ENCODE peak calls at places on chromosomes 5 and 9, in four cellular contexts. D is activated naive CD8-positive, alpha-beta T cell treated with anti-CD3 and anti-CD28 coated beads, Interleukin-2, amount 50 U/mL, for 24 hours; C is T follicular helper cell; R is lower leg skin. X is an unnamed sample.

GRCh38 chr5:5558593-5558992 is 136.1 kb downstream of the ICE1 start:
- DNase-seq in R (no peak), C (no peak), D (no peak), X (no peak)

GRCh38 chr5:75523275-75523674 is 11.6 kb downstream of the POLK start:
- DNase-seq in R (no peak), C (no peak), D (no peak), X (no peak)

GRCh38 chr9:5013379-5013778 is 28.3 kb downstream of the JAK2 start:
- DNase-seq in C (no peak), D (no peak), R (peak), X (no peak)

GRCh38 chr5:98928802-98929122 is at the start of gene CHD1:
- DNase-seq in R (peak), D (peak), C (peak), X (peak)

GRCh38 chr9:137575725-137576411 is 2.9 kb downstream of the DPH7 start:
- DNase-seq in D (no peak), R (no peak), C (no peak), X (no peak)

GRCh38 chr5:111673896-111674626 is 82.9 kb downstream of the NREP start:
- DNase-seq in D (no peak), C (no peak), R (no peak), X (no peak)

GRCh38 chr9:3528466-3528865 is 2.7 kb upstream of the RFX3 start:
- DNase-seq in R (no peak), C (peak), D (peak), X (no peak)

GRCh38 chr9:134364391-134365114 is 38.3 kb downstream of the RXRA start:
- DNase-seq in C (no peak), D (no peak), R (no peak), X (no peak)

GRCh38 chr5:149804478-149805450 is 74.7 kb downstream of the PPARGC1B start:
- DNase-seq in C (no peak), R (no peak), D (no peak), X (no peak)

GRCh38 chr9:97997330-97998276 is 14.5 kb downstream of the ANP32B start:
- DNase-seq in R (no peak), C (no peak), D (no peak), X (no peak)

GRCh38 chr9:29390859-29391258 is 1817.6 kb upstream of the C9orf72 start:
- DNase-seq in R (no peak), C (no peak), D (no peak), X (no peak)

GRCh38 chr5:127832057-127832456 is 128.9 kb downstream of the CCDC192 start:
- DNase-seq in R (no peak), D (no peak), C (no peak), X (no peak)

GRCh38 chr9:130651752-130652151 is 12.6 kb upstream of the PRDM12 start:
- DNase-seq in D (no peak), R (no peak), C (no peak), X (no peak)

GRCh38 chr5:4941957-4942830 is 197.9 kb upstream of the ADAMTS16 start:
- DNase-seq in C (no peak), R (no peak), D (peak), X (no peak)

GRCh38 chr5:6342689-6343315 is 35.5 kb downstream of the MED10 start:
- DNase-seq in C (no peak), R (no peak), D (no peak), X (no peak)

GRCh38 chr5:179251276-179251969 is 93.8 kb downstream of the ADAMTS2 start:
- DNase-seq in D (no peak), R (no peak), C (no peak), X (no peak)

GRCh38 chr5:80246995-80247729 is 8.7 kb downstream of the SERINC5 start:
- DNase-seq in D (no peak), C (peak), R (peak), X (no peak)

GRCh38 chr9:133569891-133570651 is 35.6 kb downstream of the ADAMTSL2 start:
- DNase-seq in R (no peak), D (no peak), C (no peak), X (no peak)

GRCh38 chr9:133874061-133874638 is 118.0 kb downstream of the VAV2 start:
- DNase-seq in D (no peak), R (peak), C (no peak), X (no peak)

GRCh38 chr5:168591302-168592013 is 12.3 kb upstream of the PANK3 start:
- DNase-seq in D (no peak), R (no peak), C (no peak), X (no peak)

GRCh38 chr5:131109540-131110255 is 55.4 kb downstream of the HINT1 start:
- DNase-seq in C (no peak), D (peak), R (no peak), X (no peak)

GRCh38 chr9:107881625-107882300 is 392.2 kb upstream of the KLF4 start:
- DNase-seq in R (no peak), D (no peak), C (no peak), X (no peak)

GRCh38 chr5:171395042-171395441 is 7.4 kb downstream of the NPM1 start:
- DNase-seq in C (no peak), R (no peak), D (no peak), X (no peak)

GRCh38 chr5:10501554-10502075 is 59.9 kb downstream of the ROPN1L start:
- DNase-seq in C (no peak), R (no peak), D (no peak), X (no peak)

GRCh38 chr5:93246093-93246855 is 334.7 kb downstream of the NR2F1-AS1 start:
- DNase-seq in D (no peak), C (no peak), R (no peak), X (no peak)

GRCh38 chr9:110016340-110016739 is 191.6 kb downstream of the C9orf152 start:
- DNase-seq in R (no peak), C (no peak), D (no peak), X (no peak)

GRCh38 chr9:126420148-126420547 is 93.5 kb downstream of the MVB12B start:
- DNase-seq in R (no peak), D (no peak), C (no peak), X (no peak)

GRCh38 chr5:20683241-20683940 is 695.4 kb upstream of the CDH18 start:
- DNase-seq in D (no peak), C (no peak), R (no peak), X (no peak)

GRCh38 chr5:180605554-180606214 is 14.4 kb upstream of the SCGB3A1 start:
- DNase-seq in D (peak), R (no peak), C (peak), X (peak)

GRCh38 chr5:141507387-141508091 is 18.7 kb downstream of the PCDHGC5 start:
- DNase-seq in C (no peak), D (no peak), R (no peak), X (no peak)

GRCh38 chr9:19640023-19640422 is 148.8 kb downstream of the SLC24A2 start:
- DNase-seq in R (no peak), C (no peak), D (no peak), X (no peak)

GRCh38 chr5:56167522-56167921 is 65.6 kb downstream of the ANKRD55 start:
- DNase-seq in R (no peak), C (no peak), D (no peak), X (no peak)

GRCh38 chr9:87375397-87376073 is 122.1 kb upstream of the DAPK1 start:
- DNase-seq in R (no peak), D (no peak), C (no peak), X (no peak)

GRCh38 chr5:61349935-61350334 is 17.9 kb downstream of the ZSWIM6 start:
- DNase-seq in R (no peak), C (no peak), D (no peak), X (no peak)

GRCh38 chr9:8560560-8561525 is 761.3 kb upstream of the DMAC1 start:
- DNase-seq in D (no peak), R (no peak), C (no peak), X (no peak)

GRCh38 chr9:35226685-35227084 is 64.9 kb downstream of the UNC13B start:
- DNase-seq in R (no peak), C (no peak), D (no peak), X (no peak)

GRCh38 chr5:87195616-87196015 is 72.1 kb upstream of the RASA1 start:
- DNase-seq in C (no peak), R (no peak), D (no peak), X (no peak)

GRCh38 chr5:71955718-71956117 is 151.6 kb upstream of the MAP1B start:
- DNase-seq in C (no peak), R (no peak), D (no peak), X (no peak)

GRCh38 chr5:112918679-112919078 is 3.3 kb downstream of the REEP5 start:
- DNase-seq in D (no peak), C (no peak), R (no peak), X (no peak)

GRCh38 chr9:82991684-82992083 is 71.3 kb downstream of the RASEF start:
- DNase-seq in C (no peak), R (no peak), D (no peak), X (no peak)